ENCODE peak calls at places on chromosomes 1 and 21, in five cellular contexts. X is NCI-H345; J is T-helper 2 cell; S is activated CD8-positive, alpha-beta memory T cell treated with anti-CD3 and anti-CD28 coated beads, Interleukin-2, amount 50 U/mL, for 48 hours; F is H1. G is an unnamed sample.

GRCh38 chr21:41975391-41976272 is 21.8 kb upstream of the C2CD2 start:
- DNase-seq in S (peak), F (peak), J (no peak), X (no peak), G (no peak)

GRCh38 chr21:34774750-34775149 is 106.0 kb downstream of the CLIC6 start:
- DNase-seq in F (no peak), S (no peak), J (no peak), X (no peak), G (no peak)

GRCh38 chr21:45571641-45572040 is 29.4 kb upstream of the SLC19A1 start:
- DNase-seq in F (peak), X (no peak), S (no peak), J (no peak), G (no peak)

GRCh38 chr21:25827513-25827912 is 92.7 kb downstream of the GABPA start:
- DNase-seq in X (no peak), S (no peak), F (no peak), J (no peak), G (no peak)

GRCh38 chr1:233647625-233648024 is 33.7 kb downstream of the KCNK1 start:
- DNase-seq in X (no peak), S (no peak), F (no peak), J (no peak), G (no peak)

GRCh38 chr1:36602189-36602588 is 119.5 kb upstream of the CSF3R start:
- DNase-seq in X (peak), S (no peak), J (no peak), F (no peak), G (no peak)

GRCh38 chr1:226679853-226680516 is 59.1 kb downstream of the ITPKB start:
- DNase-seq in S (peak), X (no peak), J (peak), F (peak), G (peak)

GRCh38 chr1:59605761-59606160 is 209.0 kb upstream of the HOOK1 start:
- DNase-seq in S (no peak), F (no peak), J (no peak), X (no peak), G (no peak)

GRCh38 chr21:41827951-41828883 is 50.9 kb downstream of the PRDM15 start:
- DNase-seq in X (no peak), S (no peak), F (no peak), J (no peak), G (no peak)

GRCh38 chr1:151368000-151368744 is 4.3 kb downstream of the SELENBP1 start:
- DNase-seq in X (no peak), J (no peak), F (no peak), S (no peak), G (no peak)

GRCh38 chr1:18726388-18726787 is 95.7 kb downstream of the PAX7 start:
- DNase-seq in J (no peak), S (no peak), F (no peak), X (no peak), G (no peak)

GRCh38 chr1:101025283-101025679 is 303 bp downstream of the DPH5 start:
- DNase-seq in F (no peak), S (peak), X (peak), J (no peak), G (peak)

GRCh38 chr1:85307987-85308836 is 31.8 kb upstream of the BCL10 start:
- DNase-seq in J (peak), X (peak), F (peak), S (peak), G (peak)

GRCh38 chr1:50959303-50959912 is 659 bp downstream of the FAF1 start:
- DNase-seq in J (peak), S (no peak), X (peak), F (no peak), G (peak)

GRCh38 chr1:233140974-233141373 is 154.6 kb downstream of the PCNX2 start:
- DNase-seq in S (no peak), J (no peak), F (no peak), X (no peak), G (no peak)

GRCh38 chr1:230713915-230714764 is at the start of gene AGT:
- DNase-seq in X (no peak), F (no peak), S (no peak), J (no peak), G (no peak)

GRCh38 chr1:36722871-36723270 is 240.2 kb upstream of the CSF3R start:
- DNase-seq in J (no peak), X (no peak), F (no peak), S (no peak), G (no peak)

GRCh38 chr1:4447778-4448360 is 206.5 kb upstream of the AJAP1 start:
- DNase-seq in X (no peak), F (peak), J (no peak), S (no peak), G (no peak)

GRCh38 chr1:183512450-183512849 is 40.2 kb downstream of the SMG7 start:
- DNase-seq in X (no peak), S (no peak), J (no peak), F (no peak), G (no peak)